ENCODE peak calls at places on chromosomes 4 and X, in five cellular contexts. W is stimulated activated CD8-positive, alpha-beta memory T cell treated with anti-CD3 and anti-CD28 coated beads, Interleukin-2, amount 100 ng/mL, for 1 hour; I is ascending aorta; Q is right lobe of liver; N is nucleus accumbens. X is an unnamed sample.

GRCh38 chrX:43862434-43862833 is 19.8 kb downstream of the MAOB start:
- DNase-seq in W (no peak), I (no peak), Q (no peak), N (no peak), X (no peak)

GRCh38 chrX:110944323-110944761 is 148.7 kb upstream of the CHRDL1 start:
- DNase-seq in W (no peak), I (no peak), Q (no peak), N (peak; percentile 18), X (no peak)

GRCh38 chrX:119156241-119156640 is 28.6 kb upstream of the KIAA1210 start:
- DNase-seq in W (no peak), I (no peak), Q (no peak), N (no peak), X (no peak)

GRCh38 chr4:211033-211511 is 86.8 kb downstream of the ZNF718 start:
- DNase-seq in W (no peak), I (no peak), Q (no peak), N (no peak), X (no peak)

GRCh38 chrX:46979340-46979739 is 67.1 kb downstream of the JADE3 start:
- DNase-seq in W (no peak), I (no peak), Q (no peak), N (no peak), X (no peak)

GRCh38 chrX:17052210-17052609 is 105.8 kb downstream of the REPS2 start:
- DNase-seq in W (no peak), I (no peak), Q (no peak), N (no peak), X (no peak)

GRCh38 chrX:22634081-22634480 is 361.4 kb downstream of the CBLL2 start:
- DNase-seq in W (no peak), I (no peak), Q (no peak), N (no peak), X (no peak)

GRCh38 chr4:148444296-148445070 is 2.3 kb upstream of the NR3C2 start:
- DNase-seq in W (no peak), I (no peak), Q (peak; percentile 60), N (peak; percentile 23), X (peak; percentile 60)

GRCh38 chrX:40843643-40844042 is 108.3 kb upstream of the MED14 start:
- DNase-seq in W (no peak), I (no peak), Q (no peak), N (no peak), X (no peak)

GRCh38 chrX:55919367-55920221 is 202.0 kb downstream of the RRAGB start:
- DNase-seq in W (no peak), I (no peak), Q (no peak), N (no peak), X (no peak)

GRCh38 chr4:76689079-76689817 is 208.7 kb downstream of the SOWAHB start:
- DNase-seq in W (no peak), I (no peak), Q (peak; percentile 64), N (no peak), X (peak; percentile 62)

GRCh38 chr4:123785515-123785914 is 388.9 kb downstream of the SPRY1 start:
- DNase-seq in W (no peak), I (no peak), Q (no peak), N (no peak), X (no peak)

GRCh38 chrX:149506349-149506748 is 1.2 kb upstream of the IDS start:
- DNase-seq in W (no peak), I (no peak), Q (no peak), N (no peak), X (no peak)

GRCh38 chr4:7108660-7109059 is 40.8 kb upstream of the GRPEL1 start:
- DNase-seq in W (no peak), I (no peak), Q (peak; percentile 49), N (no peak), X (peak; percentile 30)

GRCh38 chr4:169756971-169757574 is 671 bp downstream of the HPF1 start:
- DNase-seq in W (no peak), I (no peak), Q (no peak), N (no peak), X (no peak)

GRCh38 chr4:41174444-41174843 is 39.9 kb downstream of the APBB2 start:
- DNase-seq in W (no peak), I (no peak), Q (no peak), N (no peak), X (no peak)

GRCh38 chr4:133759428-133759827 is 442.2 kb downstream of the PABPC4L start:
- DNase-seq in W (no peak), I (no peak), Q (no peak), N (no peak), X (no peak)

GRCh38 chr4:137543198-137543597 is 10.9 kb upstream of the PCDH18 start:
- DNase-seq in W (no peak), I (no peak), Q (no peak), N (no peak), X (no peak)

GRCh38 chr4:169971456-169972015 is 54.7 kb downstream of the MFAP3L start:
- DNase-seq in W (no peak), I (no peak), Q (no peak), N (no peak), X (no peak)

GRCh38 chr4:48002267-48002666 is 14.2 kb downstream of the CNGA1 start:
- DNase-seq in W (no peak), I (no peak), Q (no peak), N (no peak), X (no peak)

GRCh38 chr4:110042540-110043517 is 130.1 kb downstream of the EGF start:
- DNase-seq in W (no peak), I (no peak), Q (no peak), N (no peak), X (no peak)

GRCh38 chr4:66178901-66179300 is 508.6 kb upstream of the EPHA5 start:
- DNase-seq in W (no peak), I (no peak), Q (no peak), N (no peak), X (no peak)

GRCh38 chr4:37760840-37761239 is 65.6 kb upstream of the PGM2 start:
- DNase-seq in W (no peak), I (no peak), Q (no peak), N (no peak), X (no peak)

GRCh38 chr4:147866532-147867271 is 134.8 kb downstream of the ARHGAP10 start:
- DNase-seq in W (peak; percentile 79), I (peak; percentile 60), Q (peak; percentile 87), N (peak; percentile 80), X (peak; percentile 88)

GRCh38 chr4:118288097-118288496 is 64.7 kb downstream of the PRSS12 start:
- DNase-seq in W (no peak), I (no peak), Q (no peak), N (no peak), X (no peak)

GRCh38 chrX:13742397-13743176 is 8.0 kb downstream of the OFD1 start:
- DNase-seq in W (no peak), I (no peak), Q (no peak), N (no peak), X (no peak)

GRCh38 chr4:60897415-60897814 is 302.7 kb upstream of the ADGRL3 start:
- DNase-seq in W (no peak), I (no peak), Q (no peak), N (no peak), X (no peak)

GRCh38 chr4:73874386-73874785 is 5.2 kb downstream of the CXCL1 start:
- DNase-seq in W (no peak), I (no peak), Q (no peak), N (no peak), X (no peak)

GRCh38 chrX:16251782-16252181 is 84.5 kb downstream of the MAGEB17 start:
- DNase-seq in W (no peak), I (no peak), Q (no peak), N (no peak), X (no peak)

GRCh38 chr4:1806223-1806564 is 13.1 kb downstream of the FGFR3 start:
- DNase-seq in W (no peak), I (no peak), Q (no peak), N (no peak), X (no peak)

GRCh38 chr4:113300384-113301011 is 251.0 kb downstream of the ANK2 start:
- DNase-seq in W (no peak), I (no peak), Q (no peak), N (no peak), X (no peak)

GRCh38 chr4:41204400-41204978 is 9.9 kb downstream of the APBB2 start:
- DNase-seq in W (no peak), I (no peak), Q (peak; percentile 79), N (no peak), X (no peak)